ENCODE peak calls at places on chromosomes 16 and 17, in five cellular contexts. L, V, K, C and X are unnamed samples.

GRCh38 chr16:16025214-16025968 is 76.0 kb downstream of the ABCC1 start:
- DNase-seq in K (no peak), C (peak; percentile 24), L (no peak), V (no peak), X (no peak)

GRCh38 chr17:1022278-1023024 is 25.5 kb downstream of the TIMM22 start:
- DNase-seq in C (peak; percentile 57), V (peak; percentile 75), K (no peak), L (peak; percentile 63), X (no peak)

GRCh38 chr16:29775742-29776408 is 2.2 kb upstream of the ZG16 start:
- DNase-seq in C (no peak), K (no peak), V (no peak), L (no peak), X (no peak)

GRCh38 chr16:82750078-82750477 is 123.3 kb downstream of the CDH13 start:
- DNase-seq in L (no peak), K (no peak), V (no peak), C (no peak), X (no peak)

GRCh38 chr16:17412221-17412620 is 58.5 kb downstream of the XYLT1 start:
- DNase-seq in C (peak; percentile 52), V (no peak), L (no peak), K (no peak), X (no peak)

GRCh38 chr16:2585651-2586081 is 47.8 kb downstream of the PDPK1 start:
- DNase-seq in L (no peak), C (no peak), V (no peak), K (no peak), X (no peak)

GRCh38 chr17:3003401-3004149 is 59.8 kb downstream of the OR1D5 start:
- DNase-seq in V (peak; percentile 47), C (no peak), K (peak; percentile 67), L (peak; percentile 25), X (peak; percentile 54)

GRCh38 chr17:69423450-69423849 is 9.0 kb downstream of the MAP2K6 start:
- DNase-seq in L (no peak), C (no peak), V (no peak), K (no peak), X (no peak)

GRCh38 chr17:81066072-81066471 is 31.1 kb downstream of the BAIAP2 start:
- DNase-seq in K (no peak), L (no peak), V (no peak), C (no peak), X (no peak)

GRCh38 chr16:81879625-81880024 is 100.5 kb downstream of the PLCG2 start:
- DNase-seq in C (peak; percentile 16), K (no peak), L (no peak), V (no peak), X (no peak)

GRCh38 chr16:46690281-46691178 is 1.1 kb downstream of the ORC6 start:
- DNase-seq in C (peak; percentile 2), K (peak; percentile 38), L (no peak), V (no peak), X (no peak)

GRCh38 chr17:63356275-63356905 is 89.7 kb downstream of the CYB561 start:
- DNase-seq in V (no peak), C (no peak), K (no peak), L (no peak), X (no peak)

GRCh38 chr16:5709889-5710288 is 612.3 kb upstream of the EEF2KMT start:
- DNase-seq in C (peak; percentile 82), L (no peak), K (no peak), V (no peak), X (no peak)

GRCh38 chr17:61286449-61286848 is 113.2 kb upstream of the TBX2 start:
- DNase-seq in C (no peak), L (no peak), K (no peak), V (no peak), X (no peak)

GRCh38 chr16:4696172-4696904 is 3.0 kb downstream of the NUDT16L1 start:
- DNase-seq in V (peak; percentile 85), K (no peak), C (no peak), L (no peak), X (no peak)

GRCh38 chr16:23469814-23470213 is 16.8 kb upstream of the COG7 start:
- DNase-seq in K (no peak), L (no peak), C (no peak), V (no peak), X (no peak)

GRCh38 chr17:81309140-81309858 is 14.2 kb upstream of the SLC38A10 start:
- DNase-seq in L (peak; percentile 54), K (peak; percentile 96), V (peak; percentile 96), C (peak; percentile 77), X (peak; percentile 64)

GRCh38 chr17:67020293-67020766 is 24.0 kb upstream of the CACNG1 start:
- DNase-seq in V (no peak), L (no peak), C (no peak), K (no peak), X (peak; percentile 50)

GRCh38 chr17:48830840-48831548 is at the start of gene CALCOCO2:
- DNase-seq in K (peak; percentile 97), L (peak; percentile 81), C (peak; percentile 98), V (peak; percentile 96), X (peak; percentile 97)

GRCh38 chr16:31081428-31082351 is 7.1 kb downstream of the PRSS53 start:
- DNase-seq in C (no peak), K (no peak), V (peak; percentile 58), L (no peak), X (no peak)

GRCh38 chr17:31008374-31009035 is 37.7 kb downstream of the RNF135 start:
- DNase-seq in L (no peak), K (peak; percentile 64), V (peak; percentile 68), C (peak; percentile 85), X (no peak)

GRCh38 chr16:3087243-3087791 is 11.8 kb downstream of the ZSCAN10 start:
- DNase-seq in L (no peak), K (no peak), C (peak; percentile 57), V (peak; percentile 72), X (no peak)

GRCh38 chr16:29943846-29944669 is 17.8 kb upstream of the TMEM219 start:
- DNase-seq in C (peak; percentile 51), V (no peak), K (peak; percentile 79), L (no peak), X (no peak)

GRCh38 chr17:54968954-54969400 is 412 bp downstream of the STXBP4 start:
- DNase-seq in C (no peak), V (peak; percentile 56), L (no peak), K (peak; percentile 28), X (peak; percentile 22)

GRCh38 chr17:79435296-79435695 is 175.6 kb downstream of the RBFOX3 start:
- DNase-seq in L (no peak), K (no peak), V (no peak), C (no peak), X (no peak)

GRCh38 chr17:13510062-13510461 is 91.7 kb downstream of the HS3ST3A1 start:
- DNase-seq in L (no peak), C (peak; percentile 15), K (no peak), V (no peak), X (no peak)

GRCh38 chr16:1019234-1019933 is 37.8 kb downstream of the SOX8 start:
- DNase-seq in K (no peak), V (no peak), L (no peak), C (peak; percentile 92), X (peak; percentile 82)

GRCh38 chr16:24838554-24839266 is 7.1 kb upstream of the SLC5A11 start:
- DNase-seq in K (peak; percentile 26), L (peak; percentile 13), V (no peak), C (no peak), X (peak; percentile 78)

GRCh38 chr16:27779719-27780161 is 229.8 kb downstream of the KATNIP start:
- DNase-seq in K (no peak), V (no peak), L (no peak), C (peak; percentile 84), X (peak; percentile 74)

GRCh38 chr17:13600475-13601316 is 1.0 kb downstream of the HS3ST3A1 start:
- DNase-seq in L (no peak), V (no peak), C (peak; percentile 73), K (no peak), X (no peak)

GRCh38 chr17:13688716-13689115 is 87.0 kb upstream of the HS3ST3A1 start:
- DNase-seq in L (no peak), V (no peak), K (no peak), C (no peak), X (no peak)

GRCh38 chr17:77472837-77473214 is 332.1 kb downstream of the SEC14L1 start:
- DNase-seq in K (no peak), L (no peak), C (no peak), V (no peak), X (no peak)

GRCh38 chr16:85423631-85424030 is 189.5 kb upstream of the GSE1 start:
- DNase-seq in C (no peak), K (no peak), V (peak; percentile 32), L (no peak), X (no peak)

GRCh38 chr16:73369841-73370240 is 321.9 kb upstream of the ZFHX3 start:
- DNase-seq in V (no peak), L (no peak), K (no peak), C (no peak), X (no peak)

GRCh38 chr16:73368715-73369114 is 320.8 kb upstream of the ZFHX3 start:
- DNase-seq in C (no peak), L (no peak), V (no peak), K (no peak), X (no peak)

GRCh38 chr16:73371584-73372319 is 323.8 kb upstream of the ZFHX3 start:
- DNase-seq in L (no peak), C (no peak), V (no peak), K (no peak), X (no peak)
- H3K27ac ChIP-seq in L (no peak overlapping the region), C (no peak overlapping the region), V (no peak overlapping the region), K (peak overlapping the region; percentile 47), X (no peak overlapping the region)

GRCh38 chr16:56732366-56732765 is 2.4 kb downstream of the NUP93 start:
- DNase-seq in V (no peak), L (no peak), K (no peak), C (no peak), X (no peak)

GRCh38 chr16:56734429-56734828 is 4.5 kb downstream of the NUP93 start:
- DNase-seq in V (no peak), K (no peak), L (no peak), C (no peak), X (no peak)

GRCh38 chr16:56732832-56733231 is 2.9 kb downstream of the NUP93 start:
- DNase-seq in V (no peak), L (no peak), C (no peak), K (no peak), X (no peak)

GRCh38 chr16:56737539-56737938 is 7.6 kb downstream of the NUP93 start:
- DNase-seq in L (no peak), K (no peak), V (no peak), C (no peak), X (no peak)

DNA sequence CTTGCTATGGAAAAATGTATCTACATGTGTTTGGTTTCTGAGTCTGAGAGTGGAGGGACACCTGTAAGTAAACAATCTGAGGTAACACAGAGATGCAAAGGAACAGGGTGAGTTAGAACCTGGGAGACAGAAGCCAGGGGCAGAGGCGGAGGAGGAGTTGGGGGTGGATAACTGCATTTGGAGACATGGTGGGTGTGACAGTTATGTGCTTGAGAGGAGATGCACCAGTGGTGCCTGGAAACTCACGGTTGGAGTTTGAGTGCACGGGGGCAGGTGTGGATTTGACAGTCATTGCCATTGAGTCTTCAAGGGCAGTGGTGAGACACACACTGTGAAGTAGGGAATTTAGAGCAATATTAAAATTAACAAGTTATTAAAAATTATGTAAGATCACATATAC is 6.5 kb downstream of the NUP93 start:
- DNase-seq in V (no peak), K (no peak), C (no peak), L (no peak), X (no peak)
- TF ChIP-seq CTCF in V (no peak), K (no peak), C (no peak), L (no peak), X (no peak)

GRCh38 chr16:73052441-73053030 is 4.6 kb upstream of the ZFHX3 start:
- DNase-seq in C (peak; percentile 72), K (no peak), V (no peak), L (no peak), X (no peak)
- H3K27ac ChIP-seq in C (no peak overlapping the region), K (peak overlapping the region; percentile 96), V (peak overlapping the region; percentile 98), L (peak overlapping the region; percentile 99), X (peak overlapping the region; percentile 76)

GRCh38 chr16:88784074-88784855 is 755 bp downstream of the PIEZO1 start:
- DNase-seq in C (peak; percentile 86), V (peak; percentile 83), K (peak; percentile 74), L (peak; percentile 48), X (no peak)
- TF ChIP-seq CTCF in C (peak; percentile 58), V (peak; percentile 44), K (peak; percentile 75), L (peak; percentile 48), X (peak; percentile 27)